ENCODE peak calls at places on chromosomes 3 and 15, in five cellular contexts. B is HTR-8/SVneo, G is GM12864, K is activated T-helper 1 cell treated with Interleukin-2 at 50 U/mL for 16 hours, M is fibroblast of lung. T is an unnamed sample.

GRCh38 chr3:17302774-17303173 is 418.0 kb downstream of the PLCL2 start:
- DNase-seq in G (no peak), K (no peak), B (no peak), M (peak), T (no peak)

GRCh38 chr3:30607032-30607833 is 832 bp downstream of the TGFBR2 start:
- DNase-seq in M (peak), G (no peak), K (peak), B (peak), T (no peak)

GRCh38 chr3:194485471-194485875 is 1.3 kb downstream of the ATP13A3 start:
- DNase-seq in B (peak), K (no peak), M (peak), G (no peak), T (no peak)

GRCh38 chr3:72234394-72234793 is 449.4 kb upstream of the PROK2 start:
- DNase-seq in M (peak), G (no peak), K (no peak), B (no peak), T (no peak)

GRCh38 chr15:49789436-49789835 is 168.6 kb downstream of the DTWD1 start:
- DNase-seq in K (no peak), M (no peak), B (no peak), G (no peak), T (no peak)

GRCh38 chr3:11363732-11364131 is 91.5 kb downstream of the ATG7 start:
- DNase-seq in M (no peak), B (no peak), G (no peak), K (no peak), T (no peak)

GRCh38 chr3:186909078-186909853 is 21.1 kb upstream of the ST6GAL1 start:
- DNase-seq in G (peak), B (no peak), M (no peak), K (peak), T (no peak)

GRCh38 chr3:104005815-104006214 is 1360.9 kb upstream of the ALCAM start:
- DNase-seq in B (no peak), K (no peak), M (peak), G (no peak), T (no peak)

GRCh38 chr3:120642368-120642948 is 39.6 kb downstream of the HGD start:
- DNase-seq in B (no peak), G (no peak), K (no peak), M (peak), T (no peak)

GRCh38 chr15:29233566-29233965 is 36.1 kb downstream of the NSMCE3 start:
- DNase-seq in M (peak), K (no peak), B (no peak), G (no peak), T (no peak)

GRCh38 chr3:185317674-185318073 is 45.3 kb upstream of the MAP3K13 start:
- DNase-seq in K (no peak), G (no peak), M (peak), B (no peak), T (no peak)

GRCh38 chr3:150083653-150084037 is 113.0 kb upstream of the PFN2 start:
- DNase-seq in G (no peak), M (peak), K (no peak), B (no peak), T (no peak)

GRCh38 chr3:124779751-124780191 is 49.5 kb downstream of the UMPS start:
- DNase-seq in M (no peak), G (no peak), K (no peak), B (no peak), T (no peak)

GRCh38 chr3:108319428-108320053 is 23.2 kb downstream of the HHLA2 start:
- DNase-seq in K (no peak), M (no peak), B (no peak), G (no peak), T (no peak)

GRCh38 chr3:146507331-146508120 is 36.9 kb downstream of the PLSCR1 start:
- DNase-seq in G (no peak), M (no peak), K (no peak), B (no peak), T (no peak)

GRCh38 chr3:45819543-45819942 is 22.4 kb downstream of the LZTFL1 start:
- DNase-seq in B (no peak), G (no peak), M (peak), K (no peak), T (no peak)

GRCh38 chr3:117133066-117133465 is 423.5 kb downstream of the TUSC7 start:
- DNase-seq in K (no peak), M (no peak), B (no peak), G (no peak), T (no peak)

GRCh38 chr3:23735575-23736326 is 70.0 kb upstream of the UBE2E1 start:
- DNase-seq in G (no peak), B (no peak), K (no peak), M (no peak), T (peak)

GRCh38 chr3:170440346-170440745 is 21.7 kb downstream of the CLDN11 start:
- DNase-seq in G (no peak), K (no peak), M (peak), B (no peak), T (no peak)

GRCh38 chr3:46087871-46088270 is 60.6 kb upstream of the XCR1 start:
- DNase-seq in M (peak), G (no peak), B (peak), K (no peak), T (no peak)

GRCh38 chr3:3365716-3366115 is 186.2 kb upstream of the CRBN start:
- DNase-seq in B (no peak), M (no peak), K (no peak), G (no peak), T (no peak)

GRCh38 chr3:179971280-179971679 is 65.5 kb downstream of the PEX5L start:
- DNase-seq in K (no peak), M (no peak), B (no peak), G (no peak), T (no peak)

GRCh38 chr3:41808618-41809017 is 153.3 kb downstream of the ULK4 start:
- DNase-seq in M (no peak), G (no peak), K (no peak), B (no peak), T (no peak)

GRCh38 chr3:119176778-119177177 is 3.4 kb downstream of the UPK1B start:
- DNase-seq in G (no peak), K (no peak), B (no peak), M (no peak), T (no peak)

GRCh38 chr3:157475921-157476395 is 27.3 kb downstream of the VEPH1 start:
- DNase-seq in K (no peak), M (peak), G (no peak), B (no peak), T (no peak)